ENCODE peak calls at places on chromosome 2, in nine cellular contexts. L, N, Z, J, T, P, X, B and R are unnamed samples.

GRCh38 chr2:233974530-233975071 is 57.4 kb downstream of the TRPM8 start:
- DNase-seq in L (no peak), Z (no peak), B (no peak), J (no peak), T (peak; percentile 70), N (no peak), X (no peak), P (peak; percentile 70), R (no peak)

GRCh38 chr2:67510745-67511144 is 113.6 kb downstream of the ETAA1 start:
- DNase-seq in X (no peak), J (no peak), N (no peak), Z (no peak), B (no peak), T (no peak), L (no peak), P (no peak), R (no peak)

GRCh38 chr2:118661184-118661583 is 186.3 kb downstream of the EN1 start:
- DNase-seq in P (no peak), X (no peak), T (no peak), J (no peak), L (no peak), N (no peak), Z (no peak), B (no peak), R (no peak)

GRCh38 chr2:73103018-73103542 is 9.7 kb downstream of the RAB11FIP5 start:
- DNase-seq in X (no peak), N (no peak), P (no peak), L (no peak), J (no peak), Z (no peak), T (no peak), B (no peak), R (no peak)

GRCh38 chr2:45554764-45555163 is 56.3 kb downstream of the SRBD1 start:
- DNase-seq in J (no peak), X (no peak), Z (no peak), T (no peak), B (no peak), P (no peak), L (no peak), N (no peak), R (no peak)

GRCh38 chr2:11703700-11704099 is 33.7 kb upstream of the NTSR2 start:
- DNase-seq in J (no peak), T (no peak), X (no peak), L (no peak), N (no peak), P (no peak), Z (no peak), B (no peak), R (no peak)

GRCh38 chr2:120564213-120565094 is 171.2 kb upstream of the GLI2 start:
- DNase-seq in B (no peak), X (no peak), T (no peak), Z (no peak), N (no peak), P (no peak), L (no peak), J (no peak), R (no peak)

GRCh38 chr2:225867071-225867470 is 467.6 kb downstream of the NYAP2 start:
- DNase-seq in J (no peak), N (no peak), P (no peak), B (no peak), Z (no peak), L (no peak), T (no peak), X (no peak), R (no peak)

GRCh38 chr2:186561467-186562208 is 28.2 kb upstream of the ITGAV start:
- DNase-seq in P (no peak), X (no peak), T (no peak), L (no peak), B (no peak), Z (no peak), N (no peak), J (no peak), R (no peak)

GRCh38 chr2:215535125-215535668 is 99.3 kb upstream of the FN1 start:
- DNase-seq in B (no peak), X (no peak), T (no peak), Z (no peak), P (no peak), L (no peak), J (no peak), N (no peak), R (no peak)

GRCh38 chr2:172098650-172099471 is 3.8 kb downstream of the DLX2 start:
- DNase-seq in Z (no peak), N (no peak), B (no peak), X (no peak), P (no peak), J (no peak), T (peak; percentile 68), L (no peak), R (no peak)

GRCh38 chr2:62112192-62112591 is 83.7 kb upstream of the B3GNT2 start:
- DNase-seq in J (no peak), Z (no peak), T (no peak), L (no peak), X (no peak), B (no peak), N (no peak), P (no peak), R (no peak)

GRCh38 chr2:43117521-43118143 is 108.8 kb downstream of the ZFP36L2 start:
- DNase-seq in N (no peak), P (no peak), J (no peak), X (no peak), L (no peak), B (no peak), Z (no peak), T (no peak), R (no peak)

GRCh38 chr2:37615808-37616673 is 55.4 kb downstream of the CDC42EP3 start:
- DNase-seq in B (peak; percentile 47), Z (no peak), P (no peak), N (peak; percentile 45), J (peak; percentile 15), X (no peak), L (no peak), T (peak; percentile 67), R (peak; percentile 77)

GRCh38 chr2:120239488-120240287 is 13.0 kb upstream of the RALB start:
- DNase-seq in J (peak; percentile 36), B (peak; percentile 47), T (no peak), P (peak; percentile 46), Z (peak; percentile 33), N (no peak), L (peak; percentile 62), X (peak; percentile 56), R (no peak)

GRCh38 chr2:63192169-63192888 is 141.7 kb downstream of the OTX1 start:
- DNase-seq in N (no peak), T (no peak), L (no peak), Z (no peak), B (no peak), J (no peak), X (no peak), P (no peak), R (no peak)

GRCh38 chr2:232889876-232890401 is 19.9 kb downstream of the SNORC start:
- DNase-seq in B (peak; percentile 9), L (no peak), Z (no peak), N (peak; percentile 4), T (no peak), J (no peak), X (no peak), P (no peak), R (no peak)

GRCh38 chr2:109284816-109285215 is 155.8 kb downstream of the SH3RF3 start:
- DNase-seq in P (no peak), T (peak; percentile 81), N (no peak), L (peak; percentile 39), X (no peak), J (no peak), B (peak; percentile 69), Z (no peak), R (no peak)

GRCh38 chr2:181955010-181955409 is 30.6 kb upstream of the PPP1R1C start:
- DNase-seq in P (no peak), N (no peak), Z (no peak), X (no peak), L (no peak), J (no peak), B (no peak), T (no peak), R (no peak)
- H3K4me1 ChIP-seq in P (peaks cover 10% of the 10 kb centered on the region), N (no peaks in the 10 kb centered on the region), Z (no peaks in the 10 kb centered on the region), X (peaks cover 1% of the 10 kb centered on the region), L (no peaks in the 10 kb centered on the region), J (no peaks in the 10 kb centered on the region), B (no peaks in the 10 kb centered on the region), T (no peaks in the 10 kb centered on the region), R (peaks cover 15% of the 10 kb centered on the region)

DNA sequence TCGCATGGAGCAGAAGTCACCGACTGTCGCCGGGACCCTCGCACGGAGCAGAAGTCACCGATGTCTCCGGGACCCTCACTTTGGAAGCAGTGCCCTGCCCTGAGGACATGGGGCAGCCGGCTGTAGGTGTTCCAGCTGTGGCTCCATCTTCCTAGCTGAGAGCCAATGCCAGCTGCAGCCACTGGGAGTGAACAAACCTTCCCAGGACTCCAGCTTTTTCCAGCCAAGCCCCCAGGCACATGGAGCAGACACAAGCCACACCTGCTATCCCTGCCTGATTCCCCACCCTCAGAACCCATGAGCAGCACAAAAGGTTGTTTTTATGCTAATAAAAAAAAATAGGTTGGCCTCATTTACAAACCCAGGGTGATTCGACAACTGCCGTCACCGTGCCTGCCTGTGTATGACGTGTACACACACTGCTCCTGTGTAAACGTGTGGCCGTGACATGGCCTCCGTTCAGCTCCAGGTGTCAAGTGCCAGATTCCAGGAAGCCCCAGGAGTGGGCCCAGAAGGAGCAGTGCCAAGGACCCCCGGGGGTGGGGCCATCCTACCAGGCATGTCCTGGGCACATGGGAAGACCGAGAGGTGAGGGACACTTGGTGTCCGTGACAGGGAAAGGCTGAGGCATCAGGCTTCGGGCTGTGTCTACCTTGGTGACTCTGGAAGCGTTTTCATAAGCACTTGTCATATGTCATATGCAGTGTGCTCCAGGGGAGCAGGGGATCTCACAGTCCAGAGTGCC is 91.5 kb downstream of the EIPR1 start:
- DNase-seq in Z (no peak), X (no peak), J (no peak), T (no peak), N (peak; percentile 21), B (no peak), P (no peak), L (no peak), R (no peak)
- H3K9me3 ChIP-seq in Z (no peaks in the 10 kb centered on the region), X (no peaks in the 10 kb centered on the region), J (no peaks in the 10 kb centered on the region), T (no peaks in the 10 kb centered on the region), N (no peaks in the 10 kb centered on the region), B (no peaks in the 10 kb centered on the region), P (no peaks in the 10 kb centered on the region), L (no peaks in the 10 kb centered on the region), R (no peaks in the 10 kb centered on the region)

GRCh38 chr2:76544901-76545300 is 834.2 kb upstream of the GCFC2 start:
- DNase-seq in T (no peak), X (no peak), Z (no peak), J (no peak), B (no peak), N (no peak), P (no peak), L (no peak), R (no peak)

DNA sequence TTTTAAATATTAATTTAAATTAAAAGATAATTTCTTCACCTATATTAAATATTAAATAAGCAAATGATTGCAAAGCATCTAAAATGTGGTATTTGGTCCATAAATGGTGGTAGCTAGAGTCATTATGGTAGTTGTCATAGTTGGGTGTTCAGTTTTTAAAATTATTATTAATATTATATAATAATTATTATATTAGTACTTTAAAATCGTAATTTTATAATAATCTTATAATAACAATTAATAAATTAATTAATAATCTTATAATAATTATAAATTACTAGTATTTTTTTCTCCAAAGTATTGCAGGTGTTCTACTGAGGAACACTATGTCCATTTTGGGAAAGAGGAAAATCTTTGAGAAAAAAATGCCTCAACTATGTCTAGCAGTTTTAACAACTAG is 835.5 kb upstream of the GCFC2 start:
- DNase-seq in J (no peak), B (no peak), T (no peak), L (no peak), X (no peak), N (no peak), P (no peak), Z (no peak), R (no peak)
- H3K4me3 ChIP-seq in J (no peak overlapping the region), B (no peak overlapping the region), T (no peak overlapping the region), L (no peak overlapping the region), X (no peak overlapping the region), N (no peak overlapping the region), P (no peak overlapping the region), Z (no peak overlapping the region), R (no peak overlapping the region)

GRCh38 chr2:65231892-65232477 is 4.4 kb downstream of the ACTR2 start:
- DNase-seq in N (no peak), J (no peak), T (no peak), L (no peak), X (no peak), B (no peak), Z (no peak), P (no peak), R (no peak)
- H3K4me1 ChIP-seq in N (peaks cover 31% of the 10 kb centered on the region), J (peaks cover 20% of the 10 kb centered on the region), T (peaks cover 35% of the 10 kb centered on the region), L (no peaks in the 10 kb centered on the region), X (peaks cover 3% of the 10 kb centered on the region), B (peaks cover 84% of the 10 kb centered on the region), Z (peaks cover 61% of the 10 kb centered on the region), P (no peaks in the 10 kb centered on the region), R (peaks cover 80% of the 10 kb centered on the region)